ENCODE peak calls at places on chromosomes 3 and 15, in seven cellular contexts. H, G, R, S, P, U and E are unnamed samples.
A peak's percentile ranks its signal among the peaks of the same experiment; 100 is the strongest.

GRCh38 chr3:57917611-57918010 is 90.6 kb upstream of the FLNB start:
- DNase-seq in U (no peak), H (no peak), P (no peak), G (no peak), S (no peak), R (no peak), E (no peak)

GRCh38 chr3:177640319-177640997 is 443.2 kb upstream of the TBL1XR1 start:
- DNase-seq in U (no peak), P (no peak), G (no peak), R (no peak), H (no peak), S (no peak), E (no peak)

GRCh38 chr3:197399486-197399885 is 101.1 kb upstream of the DLG1 start:
- DNase-seq in H (no peak), U (no peak), G (no peak), R (no peak), S (no peak), P (no peak), E (no peak)

GRCh38 chr15:73930790-73931281 is 4.6 kb downstream of the LOXL1 start:
- DNase-seq in H (peak; percentile 55), U (no peak), R (no peak), S (no peak), P (no peak), G (peak; percentile 44), E (no peak)

GRCh38 chr15:62624541-62625399 is 417.8 kb upstream of the TPM1 start:
- DNase-seq in H (no peak), P (no peak), U (no peak), R (no peak), S (no peak), G (peak; percentile 39), E (no peak)

GRCh38 chr3:99938270-99938955 is 120.8 kb downstream of the CMSS1 start:
- DNase-seq in U (no peak), P (no peak), R (no peak), G (no peak), H (no peak), S (peak; percentile 13), E (peak; percentile 35)

GRCh38 chr15:89665449-89666146 is 10.3 kb upstream of the KIF7 start:
- DNase-seq in R (peak; percentile 43), G (peak; percentile 63), P (no peak), H (peak; percentile 77), S (peak; percentile 54), U (no peak), E (peak; percentile 58)

GRCh38 chr3:37391679-37392078 is 217.3 kb upstream of the LRRFIP2 start:
- DNase-seq in S (no peak), R (no peak), U (no peak), P (no peak), H (no peak), G (peak; percentile 32), E (no peak)

GRCh38 chr3:16512435-16513140 is 911 bp downstream of the RFTN1 start:
- DNase-seq in P (peak; percentile 29), S (peak; percentile 80), G (peak; percentile 32), H (peak; percentile 73), U (no peak), R (peak; percentile 16), E (peak; percentile 41)

GRCh38 chr3:98602078-98602678 is 8.8 kb upstream of the CPOX start:
- DNase-seq in H (no peak), R (peak; percentile 30), G (peak; percentile 66), S (peak; percentile 46), U (no peak), P (no peak), E (peak; percentile 53)

GRCh38 chr3:177852001-177852400 is 654.7 kb upstream of the TBL1XR1 start:
- DNase-seq in P (no peak), U (no peak), H (no peak), G (no peak), S (no peak), R (no peak), E (no peak)

GRCh38 chr3:138692152-138692551 is 83.6 kb downstream of the FAIM start:
- DNase-seq in P (no peak), H (no peak), R (no peak), G (no peak), U (no peak), S (no peak), E (no peak)

GRCh38 chr15:55827204-55827603 is 84.3 kb upstream of the PRTG start:
- DNase-seq in R (no peak), P (no peak), S (no peak), U (no peak), G (no peak), H (no peak), E (no peak)

GRCh38 chr15:100663066-100663465 is 60.7 kb downstream of the ASB7 start:
- DNase-seq in U (no peak), R (no peak), G (no peak), S (peak; percentile 20), P (no peak), H (no peak), E (no peak)

GRCh38 chr3:44048196-44048924 is 193.3 kb upstream of the TOPAZ1 start:
- DNase-seq in U (no peak), S (no peak), G (no peak), R (no peak), P (no peak), H (no peak), E (peak; percentile 31)

GRCh38 chr15:70226337-70226980 is 128.7 kb upstream of the TLE3 start:
- DNase-seq in U (no peak), S (no peak), P (no peak), G (no peak), H (no peak), R (no peak), E (no peak)

GRCh38 chr3:87501076-87501475 is 224.7 kb upstream of the POU1F1 start:
- DNase-seq in S (no peak), G (no peak), H (no peak), U (no peak), R (no peak), P (no peak), E (no peak)

GRCh38 chr3:20039765-20040475 is at the start of gene KAT2B:
- DNase-seq in H (peak; percentile 89), R (peak; percentile 72), P (peak; percentile 76), U (peak; percentile 64), G (peak; percentile 75), S (peak; percentile 90), E (peak; percentile 86)

GRCh38 chr3:110493752-110494151 is 577.9 kb upstream of the NECTIN3 start:
- DNase-seq in U (no peak), S (no peak), R (no peak), H (no peak), P (no peak), G (no peak), E (no peak)

GRCh38 chr3:179681492-179682263 is 28.8 kb downstream of the USP13 start:
- DNase-seq in U (no peak), S (no peak), R (no peak), P (no peak), H (no peak), G (peak; percentile 57), E (no peak)

GRCh38 chr15:39594764-39595620 is 14.1 kb downstream of the THBS1 start:
- DNase-seq in S (no peak), P (no peak), U (no peak), R (no peak), G (no peak), H (no peak), E (no peak)

GRCh38 chr15:61989698-61990097 is 70.5 kb downstream of the VPS13C start:
- DNase-seq in G (no peak), U (no peak), R (no peak), H (no peak), P (no peak), S (no peak), E (no peak)

GRCh38 chr3:117920240-117920923 is 1114.3 kb downstream of the IGSF11 start:
- DNase-seq in S (no peak), R (no peak), U (no peak), H (no peak), P (no peak), G (no peak), E (no peak)

GRCh38 chr3:33597257-33597689 is 120.8 kb downstream of the CLASP2 start:
- DNase-seq in H (no peak), S (no peak), G (no peak), U (no peak), R (no peak), P (no peak), E (no peak)

GRCh38 chr15:96947830-96948229 is 617.3 kb downstream of the NR2F2 start:
- DNase-seq in R (no peak), P (no peak), U (no peak), H (no peak), G (no peak), S (no peak), E (no peak)

GRCh38 chr3:187367561-187368103 is 553 bp upstream of the RTP4 start:
- DNase-seq in U (no peak), G (no peak), P (no peak), S (no peak), R (no peak), H (peak; percentile 61), E (no peak)

GRCh38 chr3:192830279-192831110 is 87.2 kb downstream of the MB21D2 start:
- DNase-seq in P (no peak), S (no peak), R (no peak), G (no peak), U (no peak), H (no peak), E (no peak)

GRCh38 chr3:40800343-40800742 is 275.6 kb downstream of the ZNF621 start:
- DNase-seq in H (no peak), R (peak; percentile 72), S (no peak), G (peak; percentile 69), U (no peak), P (no peak), E (no peak)

GRCh38 chr3:22496641-22497040 is 706.5 kb upstream of the UBE2E2 start:
- DNase-seq in P (no peak), G (no peak), R (no peak), H (no peak), S (no peak), U (no peak), E (no peak)

GRCh38 chr3:128491900-128492352 is 1.1 kb downstream of the GATA2 start:
- DNase-seq in S (no peak), G (no peak), H (peak; percentile 57), P (no peak), U (no peak), R (no peak), E (no peak)

GRCh38 chr3:72347819-72348319 is 500.4 kb downstream of the SHQ1 start:
- DNase-seq in G (peak; percentile 80), P (peak; percentile 20), R (peak; percentile 70), U (no peak), S (no peak), H (peak; percentile 78), E (no peak)

GRCh38 chr3:165549665-165550064 is 287.6 kb downstream of the BCHE start:
- DNase-seq in R (no peak), P (no peak), G (no peak), U (no peak), S (no peak), H (no peak), E (no peak)